ENCODE peak calls at places on chromosomes 7 and 10, in seven cellular contexts. C, N, S, Z, K, X and H are unnamed samples.

GRCh38 chr10:122181055-122181732 is 89.9 kb upstream of the BTBD16 start:
- DNase-seq in K (no peak), X (peak), N (no peak), Z (no peak), C (peak), S (no peak), H (no peak)

GRCh38 chr7:47534322-47535032 is 47.4 kb downstream of the TNS3 start:
- DNase-seq in S (no peak), X (no peak), Z (peak), C (no peak), K (no peak), N (no peak), H (no peak)

GRCh38 chr7:98870071-98870651 is 347 bp upstream of the TMEM130 start:
- DNase-seq in C (peak), S (peak), K (peak), Z (peak), X (peak), N (peak), H (no peak)

GRCh38 chr10:118595598-118596425 is at the start of gene PRLHR:
- DNase-seq in K (no peak), C (peak), X (peak), N (no peak), Z (no peak), S (no peak), H (no peak)

GRCh38 chr7:28621369-28621807 is 209.1 kb downstream of the CREB5 start:
- DNase-seq in S (no peak), K (no peak), C (no peak), Z (no peak), X (no peak), N (no peak), H (no peak)

GRCh38 chr7:90896458-90896857 is 300.3 kb downstream of the CDK14 start:
- DNase-seq in S (no peak), K (no peak), Z (no peak), N (no peak), C (no peak), X (peak), H (no peak)

GRCh38 chr10:72694476-72695369 is 2.8 kb downstream of the MCU start:
- DNase-seq in K (no peak), C (peak), X (peak), N (no peak), Z (no peak), S (no peak), H (no peak)

GRCh38 chr7:3089493-3089892 is 45.8 kb upstream of the CARD11 start:
- DNase-seq in C (peak), Z (no peak), N (no peak), S (no peak), K (no peak), X (peak), H (no peak)

GRCh38 chr7:139687980-139688632 is 89.7 kb downstream of the HIPK2 start:
- DNase-seq in C (peak), N (no peak), K (no peak), S (no peak), X (peak), Z (no peak), H (peak)

GRCh38 chr10:129307141-129307540 is 159.9 kb upstream of the MGMT start:
- DNase-seq in N (no peak), K (no peak), Z (no peak), X (no peak), C (peak), S (no peak), H (no peak)

GRCh38 chr7:142375710-142376313 is 118.0 kb upstream of the PRSS58 start:
- DNase-seq in N (no peak), K (no peak), X (peak), S (no peak), C (no peak), Z (no peak), H (no peak)

GRCh38 chr10:107732045-107732444 is 567.5 kb upstream of the SORCS1 start:
- DNase-seq in X (no peak), S (no peak), C (no peak), K (no peak), Z (no peak), N (no peak), H (no peak)

GRCh38 chr10:94299417-94299816 is 63.3 kb downstream of the NOC3L start:
- DNase-seq in N (no peak), Z (no peak), K (no peak), C (peak), S (no peak), X (peak), H (peak)

GRCh38 chr10:30455816-30456215 is 21.8 kb downstream of the MAP3K8 start:
- DNase-seq in S (peak), N (no peak), X (no peak), Z (peak), C (no peak), K (peak), H (no peak)

GRCh38 chr10:6108631-6109443 is 20.0 kb downstream of the RBM17 start:
- DNase-seq in S (no peak), N (no peak), C (peak), K (peak), X (peak), Z (no peak), H (no peak)

GRCh38 chr10:72274730-72275350 is 1.1 kb downstream of the DDIT4 start:
- DNase-seq in X (peak), K (peak), C (peak), S (peak), N (peak), Z (peak), H (no peak)

GRCh38 chr10:69636626-69637550 is 6.8 kb downstream of the FAM241B start:
- DNase-seq in S (no peak), N (no peak), C (no peak), K (peak), X (no peak), Z (peak), H (no peak)

GRCh38 chr7:55786901-55787300 is 75.7 kb downstream of the SEPTIN14 start:
- DNase-seq in N (no peak), X (no peak), S (no peak), C (no peak), K (no peak), Z (no peak), H (no peak)

GRCh38 chr10:75122505-75122904 is 11.0 kb downstream of the SAMD8 start:
- DNase-seq in K (no peak), C (no peak), N (no peak), S (no peak), Z (no peak), X (no peak), H (no peak)

GRCh38 chr10:79404231-79404609 is 41.2 kb downstream of the ZCCHC24 start:
- DNase-seq in Z (peak), N (peak), C (peak), K (no peak), X (peak), S (peak), H (no peak)

GRCh38 chr10:119541046-119541445 is 1.5 kb downstream of the RGS10 start:
- DNase-seq in S (peak), N (peak), Z (no peak), K (no peak), C (peak), X (peak), H (no peak)

GRCh38 chr10:1009071-1009494 is 16.6 kb downstream of the IDI2 start:
- DNase-seq in C (no peak), N (no peak), S (no peak), X (no peak), K (no peak), Z (no peak), H (no peak)

GRCh38 chr7:324011-324410 is 34.0 kb downstream of the FOXL3 start:
- DNase-seq in Z (peak), N (no peak), S (no peak), C (no peak), K (no peak), X (no peak), H (no peak)

GRCh38 chr7:22150221-22150620 is 204.5 kb upstream of the CDCA7L start:
- DNase-seq in N (no peak), S (no peak), K (no peak), Z (no peak), X (peak), C (no peak), H (no peak)

DNA sequence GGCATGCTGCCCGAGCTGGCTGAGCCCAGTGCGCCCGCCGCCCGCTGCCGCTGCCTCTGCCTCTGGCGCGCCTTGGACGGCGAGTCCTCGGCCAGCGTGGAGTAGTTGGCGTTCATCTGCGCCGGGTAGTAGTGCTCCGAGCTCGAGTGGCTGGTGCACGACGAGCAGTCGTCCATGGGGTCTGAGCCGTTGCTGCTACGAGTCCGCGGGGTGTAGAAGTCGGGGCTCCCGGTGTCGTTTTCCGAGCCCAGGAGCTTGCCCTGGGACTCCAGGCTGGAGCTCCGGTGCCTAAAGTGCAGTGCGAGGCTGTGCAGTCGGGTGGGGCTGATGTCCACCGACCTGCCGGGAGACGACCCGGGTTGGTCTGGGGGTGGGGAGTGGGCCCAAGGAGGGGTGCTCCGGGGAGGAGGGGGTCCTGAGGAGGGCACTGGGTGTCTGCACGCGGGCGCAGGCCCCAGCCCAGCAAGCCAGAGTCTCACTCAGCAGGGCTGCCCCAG is 70.5 kb downstream of the PRPF18 start:
- DNase-seq in N (no peak), K (no peak), X (no peak), C (no peak), S (no peak), Z (no peak), H (no peak)
- H3K4me3 ChIP-seq in N (no peak), K (no peak), X (no peak), C (no peak), S (no peak), Z (no peak), H (no peak)

GRCh38 chr7:154927624-154928125 is 75.2 kb downstream of the PAXIP1 start:
- DNase-seq in C (peak), Z (peak), X (peak), S (peak), K (peak), N (peak), H (peak)
- H3K4me3 ChIP-seq in C (peak), Z (peak), X (peak), S (peak), K (peak), N (peak), H (peak)

GRCh38 chr7:20237464-20238267 is 20.5 kb upstream of the MACC1 start:
- DNase-seq in S (no peak), Z (no peak), X (no peak), N (no peak), K (no peak), C (no peak), H (no peak)

GRCh38 chr7:20238754-20239324 is 21.7 kb upstream of the MACC1 start:
- DNase-seq in Z (no peak), N (no peak), S (peak), K (no peak), C (peak), X (no peak), H (no peak)

GRCh38 chr7:20238268-20238753 is 21.1 kb upstream of the MACC1 start:
- DNase-seq in S (no peak), Z (no peak), X (no peak), K (no peak), C (no peak), N (no peak), H (no peak)

GRCh38 chr7:20241491-20242261 is 24.5 kb upstream of the MACC1 start:
- DNase-seq in S (no peak), X (no peak), K (no peak), Z (no peak), N (no peak), C (peak), H (peak)

DNA sequence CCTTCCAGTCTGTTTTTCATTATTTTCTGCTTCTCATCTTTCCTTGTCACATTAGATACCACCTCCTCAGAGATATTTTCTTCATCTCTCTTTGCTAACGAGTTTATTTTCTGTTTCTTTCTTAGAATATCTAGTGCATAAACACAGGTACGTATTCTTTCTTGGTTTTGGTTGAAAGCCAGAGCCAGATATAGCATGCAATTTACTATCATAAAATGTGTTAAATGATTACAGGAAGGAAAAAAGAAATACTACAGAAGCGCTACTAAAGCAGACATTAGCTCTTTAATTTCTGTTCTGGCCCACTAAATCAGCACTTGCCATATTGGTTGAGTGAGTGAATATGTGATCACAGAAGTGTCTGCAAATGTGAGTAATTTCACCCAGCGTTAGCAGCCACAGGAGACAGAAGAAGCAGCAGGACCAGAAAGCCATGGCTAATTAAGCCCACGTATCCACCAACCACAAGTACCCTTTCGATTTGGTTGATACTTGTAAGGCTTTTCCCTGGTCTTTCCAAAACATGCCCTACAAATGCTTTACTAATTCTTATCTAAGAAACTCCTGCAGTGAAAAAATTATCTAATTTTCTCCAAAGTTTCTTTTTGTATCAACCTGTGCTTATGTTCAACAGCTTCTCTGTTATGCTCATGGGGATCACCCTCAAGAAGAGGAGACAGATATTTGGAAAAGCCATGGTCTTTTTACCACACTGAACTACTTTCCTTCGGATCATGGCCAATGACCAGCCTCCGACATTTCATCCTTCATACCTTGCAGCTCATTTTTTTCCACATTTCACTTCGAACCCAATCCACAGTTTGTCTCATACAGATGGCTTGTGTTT is 23.1 kb upstream of the MACC1 start:
- DNase-seq in S (no peak), X (no peak), N (no peak), C (no peak), K (no peak), Z (no peak), H (no peak)
- H3K4me3 ChIP-seq in S (no peak), X (no peak), N (no peak), C (no peak), K (no peak), Z (no peak), H (no peak)

GRCh38 chr7:8250547-8250946 is 11.4 kb downstream of the ICA1 start:
- DNase-seq in X (no peak), N (no peak), C (no peak), Z (no peak), K (no peak), S (no peak), H (no peak)

GRCh38 chr7:8255680-8256656 is 6.0 kb downstream of the ICA1 start:
- DNase-seq in X (no peak), S (no peak), K (no peak), N (no peak), Z (no peak), C (no peak), H (no peak)

GRCh38 chr7:8254667-8255066 is 7.3 kb downstream of the ICA1 start:
- DNase-seq in X (no peak), S (no peak), N (no peak), K (peak), C (no peak), Z (no peak), H (no peak)

GRCh38 chr7:8251195-8251594 is 10.8 kb downstream of the ICA1 start:
- DNase-seq in X (peak), S (no peak), C (no peak), N (no peak), Z (no peak), K (no peak), H (no peak)

DNA sequence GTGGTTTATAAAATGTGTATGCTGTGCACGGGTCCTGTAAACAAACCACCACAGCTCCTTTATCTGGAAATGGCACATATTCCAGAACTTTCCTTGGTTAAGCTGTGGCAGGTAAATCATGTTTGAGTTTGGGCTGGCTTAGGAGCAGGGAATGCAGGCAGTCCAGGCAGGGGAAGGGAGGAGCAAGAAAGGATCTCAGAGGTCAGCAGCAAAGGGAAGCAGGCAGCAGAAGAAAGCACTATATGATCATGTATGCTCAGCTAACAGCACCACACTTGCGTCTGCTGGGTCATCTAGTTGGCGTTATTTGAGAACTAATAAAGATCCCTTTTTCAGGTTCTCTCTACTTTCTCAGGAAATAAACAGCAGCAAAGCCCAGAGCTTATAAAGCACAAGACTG is 7.8 kb downstream of the ICA1 start:
- DNase-seq in X (no peak), S (no peak), Z (no peak), N (no peak), C (no peak), K (peak), H (no peak)
- H3K4me3 ChIP-seq in X (no peak), S (no peak), Z (no peak), N (no peak), C (no peak), K (no peak), H (no peak)